ENCODE peak calls at places on chromosomes 1 and 21, in six cellular contexts. One of them, this sample, is unnamed.

GRCh38 chr1:60833173-60833572 is 249.2 kb upstream of the NFIA start:
- DNase-seq in spleen: no peak
- DNase-seq in body of pancreas: no peak
- DNase-seq in esophagus squamous epithelium: no peak
- DNase-seq in IMR-90: no peak
- DNase-seq in A549: no peak
- DNase-seq in this sample: peak; percentile 24

GRCh38 chr1:179599623-179600249 is 8.1 kb downstream of the TDRD5 start:
- DNase-seq in spleen: no peak
- DNase-seq in body of pancreas: no peak
- DNase-seq in esophagus squamous epithelium: no peak
- DNase-seq in IMR-90: peak; percentile 30
- DNase-seq in A549: peak; percentile 20
- DNase-seq in this sample: peak; percentile 18

GRCh38 chr1:213369465-213369864 is 318.4 kb downstream of the RPS6KC1 start:
- DNase-seq in spleen: no peak
- DNase-seq in body of pancreas: no peak
- DNase-seq in esophagus squamous epithelium: no peak
- DNase-seq in IMR-90: no peak
- DNase-seq in A549: no peak
- DNase-seq in this sample: no peak

GRCh38 chr1:1305300-1306069 is 2.2 kb downstream of the ACAP3 start:
- DNase-seq in spleen: peak; percentile 90
- DNase-seq in body of pancreas: no peak
- DNase-seq in esophagus squamous epithelium: peak; percentile 34
- DNase-seq in IMR-90: peak; percentile 71
- DNase-seq in A549: no peak
- DNase-seq in this sample: peak; percentile 82

GRCh38 chr1:32470991-32471694 is 6.3 kb downstream of the ZBTB8B start:
- DNase-seq in spleen: peak; percentile 58
- DNase-seq in body of pancreas: peak; percentile 26
- DNase-seq in esophagus squamous epithelium: no peak
- DNase-seq in IMR-90: no peak
- DNase-seq in A549: no peak
- DNase-seq in this sample: peak; percentile 15

GRCh38 chr1:54283214-54283996 is 83.4 kb downstream of the MRPL37 start:
- DNase-seq in spleen: no peak
- DNase-seq in body of pancreas: no peak
- DNase-seq in esophagus squamous epithelium: no peak
- DNase-seq in IMR-90: no peak
- DNase-seq in A549: no peak
- DNase-seq in this sample: peak; percentile 35

GRCh38 chr21:43302769-43303168 is 124.2 kb downstream of the SIK1 start:
- DNase-seq in spleen: peak; percentile 36
- DNase-seq in body of pancreas: no peak
- DNase-seq in esophagus squamous epithelium: no peak
- DNase-seq in IMR-90: no peak
- DNase-seq in A549: no peak
- DNase-seq in this sample: no peak

GRCh38 chr1:18962121-18962721 is 5.7 kb upstream of the IFFO2 start:
- DNase-seq in spleen: peak; percentile 16
- DNase-seq in body of pancreas: peak; percentile 30
- DNase-seq in esophagus squamous epithelium: no peak
- DNase-seq in IMR-90: no peak
- DNase-seq in A549: no peak
- DNase-seq in this sample: no peak

GRCh38 chr1:206467915-206468314 is 2.4 kb upstream of the IKBKE start:
- DNase-seq in spleen: peak; percentile 90
- DNase-seq in body of pancreas: no peak
- DNase-seq in esophagus squamous epithelium: no peak
- DNase-seq in IMR-90: peak; percentile 40
- DNase-seq in A549: no peak
- DNase-seq in this sample: no peak

GRCh38 chr1:114032271-114033218 is 53.3 kb downstream of the OLFML3 start:
- DNase-seq in spleen: no peak
- DNase-seq in body of pancreas: no peak
- DNase-seq in esophagus squamous epithelium: no peak
- DNase-seq in IMR-90: peak; percentile 87
- DNase-seq in A549: peak; percentile 28
- DNase-seq in this sample: peak; percentile 15

GRCh38 chr1:39266269-39266668 is 61.8 kb downstream of the MACF1 start:
- DNase-seq in spleen: no peak
- DNase-seq in body of pancreas: no peak
- DNase-seq in esophagus squamous epithelium: no peak
- DNase-seq in IMR-90: no peak
- DNase-seq in A549: no peak
- DNase-seq in this sample: peak; percentile 22

GRCh38 chr21:31557956-31558838 is 101.3 kb upstream of the SOD1 start:
- DNase-seq in spleen: peak; percentile 78
- DNase-seq in body of pancreas: peak; percentile 17
- DNase-seq in esophagus squamous epithelium: no peak
- DNase-seq in IMR-90: no peak
- DNase-seq in A549: no peak
- DNase-seq in this sample: no peak

GRCh38 chr1:3450202-3450863 is 4.1 kb upstream of the ARHGEF16 start:
- DNase-seq in spleen: no peak
- DNase-seq in body of pancreas: no peak
- DNase-seq in esophagus squamous epithelium: no peak
- DNase-seq in IMR-90: no peak
- DNase-seq in A549: no peak
- DNase-seq in this sample: no peak

GRCh38 chr21:27813750-27814149 is 846.9 kb upstream of the ADAMTS5 start:
- DNase-seq in spleen: no peak
- DNase-seq in body of pancreas: no peak
- DNase-seq in esophagus squamous epithelium: no peak
- DNase-seq in IMR-90: no peak
- DNase-seq in A549: no peak
- DNase-seq in this sample: no peak

DNA sequence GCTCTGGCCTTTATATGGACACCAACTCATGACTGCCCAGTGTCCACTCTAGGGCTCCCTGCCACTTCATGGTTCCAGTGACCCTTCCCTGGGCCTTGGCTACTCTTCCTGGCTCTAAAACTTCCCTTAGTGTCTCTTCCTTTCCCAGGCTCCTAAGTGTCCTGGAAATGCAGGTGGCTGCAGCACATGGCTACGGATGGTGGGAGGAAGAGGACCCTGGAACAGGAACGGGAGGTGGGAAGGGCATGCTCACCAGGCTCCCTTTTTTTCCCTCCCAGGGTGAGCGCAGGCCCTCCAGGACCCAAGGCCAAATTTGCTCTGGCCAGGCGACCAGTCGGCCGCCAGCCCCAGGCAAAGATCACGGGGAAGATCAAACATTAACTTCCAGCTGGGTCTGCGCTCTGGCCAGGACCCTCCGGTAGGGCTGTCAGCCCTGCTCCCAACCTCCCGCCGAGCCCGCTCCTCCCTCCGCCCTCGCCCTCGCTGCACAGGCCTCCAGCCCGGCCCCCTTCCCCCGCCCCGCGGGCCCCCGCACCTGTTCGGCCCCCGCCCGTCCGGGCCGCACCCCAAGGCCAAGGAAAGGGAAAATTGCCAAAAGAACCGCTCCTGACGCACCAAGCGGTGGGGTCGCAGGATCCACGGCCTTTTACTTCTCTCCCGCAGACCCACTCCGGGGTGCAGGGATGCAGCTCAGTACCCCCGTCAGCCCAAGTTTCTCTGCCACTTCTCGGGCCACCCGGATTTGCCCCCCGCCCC is 955 bp downstream of the TCEA3 start:
- DNase-seq in spleen: no peak
- DNase-seq in body of pancreas: peak; percentile 90
- DNase-seq in esophagus squamous epithelium: no peak
- DNase-seq in IMR-90: no peak
- DNase-seq in A549: no peak
- DNase-seq in this sample: no peak
- TF ChIP-seq POLR2A in spleen: no peak
- TF ChIP-seq POLR2A in body of pancreas: peak; percentile 56
- TF ChIP-seq POLR2A in esophagus squamous epithelium: no peak
- TF ChIP-seq POLR2A in IMR-90: no peak
- TF ChIP-seq POLR2A in A549: no peak
- TF ChIP-seq POLR2A in this sample: no peak

DNA sequence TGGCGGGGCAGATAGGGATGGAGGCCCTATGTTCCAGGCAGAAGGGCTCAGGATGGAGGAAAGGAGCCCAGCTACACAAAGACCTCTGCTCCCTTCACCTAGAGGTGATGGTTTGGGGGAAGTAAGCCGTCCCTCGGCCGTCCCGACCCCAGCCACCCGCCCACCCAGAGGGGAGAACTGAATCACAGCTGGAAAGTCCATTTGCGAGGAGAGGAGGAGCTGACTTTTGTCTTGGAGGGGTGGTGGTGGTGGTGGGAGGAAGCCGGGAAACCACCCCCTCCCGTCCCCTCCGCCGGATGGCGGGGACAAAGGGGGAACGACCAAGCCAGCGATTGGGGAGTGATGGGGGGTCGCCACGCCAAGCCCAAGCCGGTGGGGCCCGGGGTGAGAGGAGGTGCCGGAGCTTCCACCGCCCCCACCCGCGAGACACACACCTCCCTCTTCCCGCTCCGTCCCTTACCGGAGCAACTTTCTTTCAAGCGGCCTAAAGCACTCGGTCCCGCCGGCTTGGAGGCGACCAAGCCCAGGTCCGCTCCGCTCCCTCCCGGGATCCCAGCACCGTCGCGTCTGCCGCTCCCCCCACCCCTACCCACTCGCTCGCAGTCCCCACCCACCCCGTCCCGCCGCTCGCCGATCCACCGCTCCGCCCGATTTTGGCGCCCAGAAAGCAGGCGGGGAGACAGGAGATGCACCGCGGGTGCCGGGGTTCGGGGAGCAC is 581 bp downstream of the ARHGEF2 start:
- DNase-seq in spleen: no peak
- DNase-seq in body of pancreas: peak; percentile 34
- DNase-seq in esophagus squamous epithelium: no peak
- DNase-seq in IMR-90: no peak
- DNase-seq in A549: no peak
- DNase-seq in this sample: peak; percentile 58
- TF ChIP-seq POLR2A in spleen: no peak
- TF ChIP-seq POLR2A in body of pancreas: no peak
- TF ChIP-seq POLR2A in esophagus squamous epithelium: no peak
- TF ChIP-seq POLR2A in IMR-90: peak; percentile 23
- TF ChIP-seq POLR2A in A549: no peak
- TF ChIP-seq POLR2A in this sample: no peak

GRCh38 chr1:235940282-235940681 is 73.6 kb upstream of the LYST start:
- DNase-seq in spleen: peak; percentile 84
- DNase-seq in body of pancreas: no peak
- DNase-seq in esophagus squamous epithelium: no peak
- DNase-seq in IMR-90: no peak
- DNase-seq in A549: no peak
- DNase-seq in this sample: no peak
- TF ChIP-seq POLR2A in spleen: no peak
- TF ChIP-seq POLR2A in body of pancreas: no peak
- TF ChIP-seq POLR2A in esophagus squamous epithelium: no peak
- TF ChIP-seq POLR2A in IMR-90: no peak
- TF ChIP-seq POLR2A in A549: no peak
- TF ChIP-seq POLR2A in this sample: no peak

DNA sequence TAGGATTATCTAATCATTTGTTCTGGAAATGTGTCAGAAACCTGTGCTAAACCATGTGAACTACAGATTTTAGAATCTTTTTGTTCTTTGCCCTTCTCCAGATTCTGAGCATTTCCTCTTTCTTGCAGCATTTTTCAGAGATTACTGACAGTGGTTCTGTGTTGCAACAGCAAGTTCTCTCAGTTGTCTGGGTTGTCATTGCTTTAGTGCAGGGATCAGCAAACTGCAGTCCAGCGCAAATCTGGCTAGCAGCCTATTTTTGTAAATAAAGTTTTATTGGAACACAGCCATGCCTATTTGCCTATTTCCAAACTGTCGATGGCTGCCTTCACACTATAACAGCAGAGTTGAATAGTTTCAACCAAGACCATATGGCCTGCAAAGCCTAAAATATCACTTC is 66.3 kb upstream of the LRRC8D start:
- DNase-seq in spleen: no peak
- DNase-seq in body of pancreas: no peak
- DNase-seq in esophagus squamous epithelium: no peak
- DNase-seq in IMR-90: peak; percentile 63
- DNase-seq in A549: no peak
- DNase-seq in this sample: no peak
- TF ChIP-seq POLR2A in spleen: no peak
- TF ChIP-seq POLR2A in body of pancreas: no peak
- TF ChIP-seq POLR2A in esophagus squamous epithelium: no peak
- TF ChIP-seq POLR2A in IMR-90: no peak
- TF ChIP-seq POLR2A in A549: no peak
- TF ChIP-seq POLR2A in this sample: no peak

GRCh38 chr1:100177295-100178042 is 587 bp downstream of the LRRC39 start:
- DNase-seq in spleen: no peak
- DNase-seq in body of pancreas: no peak
- DNase-seq in esophagus squamous epithelium: no peak
- DNase-seq in IMR-90: no peak
- DNase-seq in A549: no peak
- DNase-seq in this sample: no peak

GRCh38 chr1:100183370-100183769 is 5.3 kb upstream of the LRRC39 start:
- DNase-seq in spleen: no peak
- DNase-seq in body of pancreas: no peak
- DNase-seq in esophagus squamous epithelium: no peak
- DNase-seq in IMR-90: no peak
- DNase-seq in A549: no peak
- DNase-seq in this sample: no peak

GRCh38 chr1:100178092-100178491 is at the start of gene LRRC39:
- DNase-seq in spleen: no peak
- DNase-seq in body of pancreas: no peak
- DNase-seq in esophagus squamous epithelium: no peak
- DNase-seq in IMR-90: no peak
- DNase-seq in A549: no peak
- DNase-seq in this sample: no peak
- TF ChIP-seq POLR2A in spleen: no peak
- TF ChIP-seq POLR2A in body of pancreas: no peak
- TF ChIP-seq POLR2A in esophagus squamous epithelium: no peak
- TF ChIP-seq POLR2A in IMR-90: no peak
- TF ChIP-seq POLR2A in A549: no peak
- TF ChIP-seq POLR2A in this sample: no peak

GRCh38 chr1:231337472-231338269 is at the start of gene EXOC8:
- DNase-seq in spleen: peak; percentile 98
- DNase-seq in body of pancreas: peak; percentile 98
- DNase-seq in esophagus squamous epithelium: peak; percentile 64
- DNase-seq in IMR-90: peak; percentile 96
- DNase-seq in A549: peak; percentile 97
- DNase-seq in this sample: peak; percentile 99

GRCh38 chr1:231335663-231336602 is 1.7 kb downstream of the EXOC8 start:
- DNase-seq in spleen: no peak
- DNase-seq in body of pancreas: no peak
- DNase-seq in esophagus squamous epithelium: no peak
- DNase-seq in IMR-90: no peak
- DNase-seq in A549: no peak
- DNase-seq in this sample: peak; percentile 38

GRCh38 chr1:231340328-231341013 is 2.4 kb downstream of the SPRTN start:
- DNase-seq in spleen: no peak
- DNase-seq in body of pancreas: no peak
- DNase-seq in esophagus squamous epithelium: no peak
- DNase-seq in IMR-90: no peak
- DNase-seq in A549: no peak
- DNase-seq in this sample: no peak

GRCh38 chr1:231337043-231337471 is 595 bp downstream of the EXOC8 start:
- DNase-seq in spleen: peak; percentile 92
- DNase-seq in body of pancreas: no peak
- DNase-seq in esophagus squamous epithelium: no peak
- DNase-seq in IMR-90: no peak
- DNase-seq in A549: no peak
- DNase-seq in this sample: no peak

GRCh38 chr1:231338270-231339128 is at the start of gene SPRTN:
- DNase-seq in spleen: no peak
- DNase-seq in body of pancreas: no peak
- DNase-seq in esophagus squamous epithelium: no peak
- DNase-seq in IMR-90: peak; percentile 10
- DNase-seq in A549: peak; percentile 96
- DNase-seq in this sample: no peak
- TF ChIP-seq POLR2A in spleen: no peak
- TF ChIP-seq POLR2A in body of pancreas: no peak
- TF ChIP-seq POLR2A in esophagus squamous epithelium: no peak
- TF ChIP-seq POLR2A in IMR-90: no peak
- TF ChIP-seq POLR2A in A549: peak; percentile 63
- TF ChIP-seq POLR2A in this sample: peak; percentile 54

GRCh38 chr1:203795382-203796222 is at the start of the genes ZBED6 and ZC3H11A:
- DNase-seq in spleen: peak; percentile 100
- DNase-seq in body of pancreas: peak; percentile 98
- DNase-seq in esophagus squamous epithelium: peak; percentile 98
- DNase-seq in IMR-90: peak; percentile 98
- DNase-seq in A549: peak; percentile 98
- DNase-seq in this sample: peak; percentile 98
- TF ChIP-seq POLR2A in spleen: peak; percentile 36
- TF ChIP-seq POLR2A in body of pancreas: peak; percentile 48
- TF ChIP-seq POLR2A in esophagus squamous epithelium: no peak
- TF ChIP-seq POLR2A in IMR-90: peak; percentile 88
- TF ChIP-seq POLR2A in A549: peak; percentile 52
- TF ChIP-seq POLR2A in this sample: peak; percentile 66

This sample was measured in erythroblast.